ENCODE peak calls at places on chromosomes 5 and 9, in four cellular contexts. One of them, this sample, is unnamed.

GRCh38 chr5:148179234-148179824 is 11.0 kb downstream of the SPINK14 start:
- DNase-seq in HepG2: peak
- DNase-seq in GM12878: peak
- DNase-seq in HEK293T: peak
- DNase-seq in this sample: peak

GRCh38 chr5:154653764-154654483 is 101.3 kb upstream of the LARP1 start:
- DNase-seq in HepG2: no peak
- DNase-seq in GM12878: no peak
- DNase-seq in HEK293T: no peak
- DNase-seq in this sample: peak

GRCh38 chr5:53206562-53206961 is 97.0 kb upstream of the MOCS2 start:
- DNase-seq in HepG2: no peak
- DNase-seq in GM12878: no peak
- DNase-seq in HEK293T: no peak
- DNase-seq in this sample: no peak

GRCh38 chr5:149719666-149720065 is 10.4 kb upstream of the PPARGC1B start:
- DNase-seq in HepG2: no peak
- DNase-seq in GM12878: no peak
- DNase-seq in HEK293T: no peak
- DNase-seq in this sample: no peak

GRCh38 chr5:160287378-160288051 is 24.8 kb downstream of the CCNJL start:
- DNase-seq in HepG2: peak
- DNase-seq in GM12878: no peak
- DNase-seq in HEK293T: no peak
- DNase-seq in this sample: no peak

GRCh38 chr5:122152266-122152900 is 23.0 kb downstream of the ZNF474 start:
- DNase-seq in HepG2: no peak
- DNase-seq in GM12878: no peak
- DNase-seq in HEK293T: no peak
- DNase-seq in this sample: no peak

GRCh38 chr9:125844611-125845010 is 97.4 kb downstream of the PBX3 start:
- DNase-seq in HepG2: no peak
- DNase-seq in GM12878: no peak
- DNase-seq in HEK293T: no peak
- DNase-seq in this sample: no peak

GRCh38 chr5:115813719-115814118 is 2.7 kb downstream of the CDO1 start:
- DNase-seq in HepG2: no peak
- DNase-seq in GM12878: no peak
- DNase-seq in HEK293T: no peak
- DNase-seq in this sample: no peak

GRCh38 chr9:17137576-17137975 is 2.7 kb downstream of the CNTLN start:
- DNase-seq in HepG2: no peak
- DNase-seq in GM12878: no peak
- DNase-seq in HEK293T: no peak
- DNase-seq in this sample: no peak

GRCh38 chr5:160312139-160312959 is at the start of gene CCNJL:
- DNase-seq in HepG2: peak
- DNase-seq in GM12878: no peak
- DNase-seq in HEK293T: peak
- DNase-seq in this sample: peak

GRCh38 chr9:4630836-4631235 is 31.3 kb upstream of the PLPP6 start:
- DNase-seq in HepG2: no peak
- DNase-seq in GM12878: no peak
- DNase-seq in HEK293T: no peak
- DNase-seq in this sample: no peak

GRCh38 chr5:75567710-75568109 is 43.5 kb upstream of the ANKDD1B start:
- DNase-seq in HepG2: no peak
- DNase-seq in GM12878: peak
- DNase-seq in HEK293T: no peak
- DNase-seq in this sample: peak

GRCh38 chr5:138685052-138685755 is 68.0 kb upstream of the CTNNA1 start:
- DNase-seq in HepG2: no peak
- DNase-seq in GM12878: no peak
- DNase-seq in HEK293T: no peak
- DNase-seq in this sample: no peak

GRCh38 chr5:67115804-67116203 is 80.8 kb downstream of the CD180 start:
- DNase-seq in HepG2: peak
- DNase-seq in GM12878: no peak
- DNase-seq in HEK293T: no peak
- DNase-seq in this sample: no peak

GRCh38 chr9:99466104-99466503 is 244.0 kb downstream of the SEC61B start:
- DNase-seq in HepG2: no peak
- DNase-seq in GM12878: no peak
- DNase-seq in HEK293T: no peak
- DNase-seq in this sample: no peak

GRCh38 chr5:176857514-176858273 is 41.5 kb downstream of the HK3 start:
- DNase-seq in HepG2: no peak
- DNase-seq in GM12878: no peak
- DNase-seq in HEK293T: no peak
- DNase-seq in this sample: no peak

GRCh38 chr5:170420809-170421412 is 31.7 kb upstream of the KCNMB1 start:
- DNase-seq in HepG2: peak
- DNase-seq in GM12878: no peak
- DNase-seq in HEK293T: peak
- DNase-seq in this sample: peak

GRCh38 chr5:178569485-178569884 is 20.7 kb downstream of the COL23A1 start:
- DNase-seq in HepG2: no peak
- DNase-seq in GM12878: no peak
- DNase-seq in HEK293T: no peak
- DNase-seq in this sample: no peak

GRCh38 chr5:83718195-83718825 is 2.3 kb downstream of the HAPLN1 start:
- DNase-seq in HepG2: peak
- DNase-seq in GM12878: no peak
- DNase-seq in HEK293T: peak
- DNase-seq in this sample: peak

GRCh38 chr9:1273859-1274258 is 223.7 kb downstream of the DMRT2 start:
- DNase-seq in HepG2: no peak
- DNase-seq in GM12878: no peak
- DNase-seq in HEK293T: no peak
- DNase-seq in this sample: no peak

GRCh38 chr9:114224247-114224610 is 68.9 kb downstream of the COL27A1 start:
- DNase-seq in HepG2: peak
- DNase-seq in GM12878: no peak
- DNase-seq in HEK293T: no peak
- DNase-seq in this sample: no peak

GRCh38 chr5:60436518-60436917 is 263.4 kb downstream of the DEPDC1B start:
- DNase-seq in HepG2: no peak
- DNase-seq in GM12878: peak
- DNase-seq in HEK293T: no peak
- DNase-seq in this sample: no peak

GRCh38 chr9:110942522-110942921 is 95.7 kb downstream of the LPAR1 start:
- DNase-seq in HepG2: no peak
- DNase-seq in GM12878: no peak
- DNase-seq in HEK293T: no peak
- DNase-seq in this sample: no peak

GRCh38 chr9:21591221-21592062 is 109.3 kb upstream of the IFNE start:
- DNase-seq in HepG2: peak
- DNase-seq in GM12878: no peak
- DNase-seq in HEK293T: peak
- DNase-seq in this sample: no peak

GRCh38 chr5:5688194-5688924 is 265.9 kb downstream of the ICE1 start:
- DNase-seq in HepG2: no peak
- DNase-seq in GM12878: no peak
- DNase-seq in HEK293T: no peak
- DNase-seq in this sample: no peak

GRCh38 chr9:33202552-33203300 is 35.6 kb upstream of the B4GALT1 start:
- DNase-seq in HepG2: no peak
- DNase-seq in GM12878: peak
- DNase-seq in HEK293T: no peak
- DNase-seq in this sample: no peak

GRCh38 chr9:71748280-71748743 is 20.0 kb downstream of the CEMIP2 start:
- DNase-seq in HepG2: no peak
- DNase-seq in GM12878: no peak
- DNase-seq in HEK293T: no peak
- DNase-seq in this sample: no peak

GRCh38 chr9:69583641-69584234 is 88.4 kb downstream of the APBA1 start:
- DNase-seq in HepG2: no peak
- DNase-seq in GM12878: no peak
- DNase-seq in HEK293T: no peak
- DNase-seq in this sample: no peak

GRCh38 chr9:1722404-1722803 is 292.7 kb upstream of the SMARCA2 start:
- DNase-seq in HepG2: no peak
- DNase-seq in GM12878: no peak
- DNase-seq in HEK293T: no peak
- DNase-seq in this sample: no peak

GRCh38 chr5:141778211-141778610 is 96.2 kb upstream of the ARAP3 start:
- DNase-seq in HepG2: no peak
- DNase-seq in GM12878: no peak
- DNase-seq in HEK293T: peak
- DNase-seq in this sample: no peak

GRCh38 chr9:7879551-7880245 is 80.1 kb upstream of the DMAC1 start:
- DNase-seq in HepG2: no peak
- DNase-seq in GM12878: no peak
- DNase-seq in HEK293T: no peak
- DNase-seq in this sample: no peak

GRCh38 chr9:34611251-34611810 is 566 bp downstream of the RPP25L start:
- DNase-seq in HepG2: no peak
- DNase-seq in GM12878: no peak
- DNase-seq in HEK293T: no peak
- DNase-seq in this sample: no peak
- TF ChIP-seq FOXK2 in HepG2: no peak
- TF ChIP-seq FOXK2 in GM12878: no peak
- TF ChIP-seq FOXK2 in HEK293T: no peak
- TF ChIP-seq FOXK2 in this sample: no peak

GRCh38 chr5:72465601-72466563 is 41.3 kb downstream of the ZNF366 start:
- DNase-seq in HepG2: no peak
- DNase-seq in GM12878: peak
- DNase-seq in HEK293T: no peak
- DNase-seq in this sample: no peak
- TF ChIP-seq FOXK2 in HepG2: no peak
- TF ChIP-seq FOXK2 in GM12878: no peak
- TF ChIP-seq FOXK2 in HEK293T: no peak
- TF ChIP-seq FOXK2 in this sample: no peak

GRCh38 chr9:82153032-82153431 is 164.5 kb downstream of the SPATA31D1 start:
- DNase-seq in HepG2: no peak
- DNase-seq in GM12878: no peak
- DNase-seq in HEK293T: no peak
- DNase-seq in this sample: no peak

GRCh38 chr9:82149647-82150046 is 161.1 kb downstream of the SPATA31D1 start:
- DNase-seq in HepG2: no peak
- DNase-seq in GM12878: no peak
- DNase-seq in HEK293T: no peak
- DNase-seq in this sample: no peak

GRCh38 chr9:82152181-82152580 is 163.6 kb downstream of the SPATA31D1 start:
- DNase-seq in HepG2: no peak
- DNase-seq in GM12878: no peak
- DNase-seq in HEK293T: no peak
- DNase-seq in this sample: no peak

GRCh38 chr9:82147798-82148440 is 159.3 kb downstream of the SPATA31D1 start:
- DNase-seq in HepG2: no peak
- DNase-seq in GM12878: no peak
- DNase-seq in HEK293T: no peak
- DNase-seq in this sample: no peak

DNA sequence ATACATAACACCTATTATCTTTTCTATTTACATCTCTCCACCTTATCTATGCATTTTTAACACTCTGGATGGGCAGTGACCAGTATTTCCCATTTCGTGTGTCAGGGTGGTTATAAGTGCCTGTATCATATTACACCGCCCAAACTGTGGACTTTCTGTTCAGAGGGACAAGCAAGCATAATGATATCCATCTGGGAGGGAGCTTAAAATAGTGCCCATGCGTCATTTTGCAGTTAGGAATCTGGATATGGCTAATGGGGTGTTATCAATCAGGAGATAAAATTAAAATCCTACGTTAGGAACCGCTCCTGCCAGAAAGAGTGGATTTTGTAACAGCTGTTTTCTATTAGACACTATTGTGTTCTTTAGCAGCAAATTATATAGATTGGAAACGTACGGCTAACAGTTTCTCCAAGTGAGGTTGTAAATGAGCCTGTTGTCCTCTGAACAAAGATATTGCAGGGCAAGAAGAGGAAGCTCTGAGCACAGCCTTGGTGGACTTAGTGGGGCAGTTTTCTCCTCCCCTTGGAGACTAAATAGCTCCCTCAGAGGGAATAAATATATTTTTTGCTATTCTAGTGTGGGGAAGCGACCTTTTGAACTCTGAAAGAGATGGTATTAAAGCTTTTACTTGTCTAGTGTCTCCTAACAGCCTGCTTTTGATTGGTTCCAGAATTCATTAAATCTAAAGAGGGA is 160.4 kb downstream of the SPATA31D1 start:
- DNase-seq in HepG2: no peak
- DNase-seq in GM12878: no peak
- DNase-seq in HEK293T: peak
- DNase-seq in this sample: no peak
- TF ChIP-seq FOXK2 in HepG2: no peak
- TF ChIP-seq FOXK2 in GM12878: no peak
- TF ChIP-seq FOXK2 in HEK293T: no peak
- TF ChIP-seq FOXK2 in this sample: no peak

GRCh38 chr5:77170-77501 is 14.8 kb upstream of the PLEKHG4B start:
- DNase-seq in HepG2: no peak
- DNase-seq in GM12878: no peak
- DNase-seq in HEK293T: no peak
- DNase-seq in this sample: no peak

GRCh38 chr5:77546-77945 is 14.4 kb upstream of the PLEKHG4B start:
- DNase-seq in HepG2: no peak
- DNase-seq in GM12878: no peak
- DNase-seq in HEK293T: no peak
- DNase-seq in this sample: peak

GRCh38 chr5:78805-79149 is 13.2 kb upstream of the PLEKHG4B start:
- DNase-seq in HepG2: no peak
- DNase-seq in GM12878: no peak
- DNase-seq in HEK293T: no peak
- DNase-seq in this sample: no peak

GRCh38 chr5:79263-79662 is 12.7 kb upstream of the PLEKHG4B start:
- DNase-seq in HepG2: no peak
- DNase-seq in GM12878: no peak
- DNase-seq in HEK293T: no peak
- DNase-seq in this sample: no peak

GRCh38 chr5:77957-78804 is 13.8 kb upstream of the PLEKHG4B start:
- DNase-seq in HepG2: peak
- DNase-seq in GM12878: no peak
- DNase-seq in HEK293T: no peak
- DNase-seq in this sample: peak
- TF ChIP-seq FOXK2 in HepG2: no peak
- TF ChIP-seq FOXK2 in GM12878: no peak
- TF ChIP-seq FOXK2 in HEK293T: no peak
- TF ChIP-seq FOXK2 in this sample: no peak

GRCh38 chr5:120769291-120769872 is 305.3 kb downstream of the PRR16 start:
- DNase-seq in HepG2: no peak
- DNase-seq in GM12878: no peak
- DNase-seq in HEK293T: no peak
- DNase-seq in this sample: no peak
- TF ChIP-seq FOXK2 in HepG2: no peak
- TF ChIP-seq FOXK2 in GM12878: no peak
- TF ChIP-seq FOXK2 in HEK293T: no peak
- TF ChIP-seq FOXK2 in this sample: no peak

GRCh38 chr9:90872835-90873294 is 71.2 kb downstream of the SYK start:
- DNase-seq in HepG2: no peak
- DNase-seq in GM12878: no peak
- DNase-seq in HEK293T: no peak
- DNase-seq in this sample: no peak
- TF ChIP-seq FOXK2 in HepG2: no peak
- TF ChIP-seq FOXK2 in GM12878: no peak
- TF ChIP-seq FOXK2 in HEK293T: no peak
- TF ChIP-seq FOXK2 in this sample: no peak

GRCh38 chr9:136802321-136802720 is 5.4 kb upstream of the RABL6 start:
- DNase-seq in HepG2: no peak
- DNase-seq in GM12878: no peak
- DNase-seq in HEK293T: no peak
- DNase-seq in this sample: no peak
- TF ChIP-seq FOXK2 in HepG2: no peak
- TF ChIP-seq FOXK2 in GM12878: no peak
- TF ChIP-seq FOXK2 in HEK293T: no peak
- TF ChIP-seq FOXK2 in this sample: no peak

GRCh38 chr5:172637122-172637580 is 3.9 kb upstream of the NEURL1B start:
- DNase-seq in HepG2: no peak
- DNase-seq in GM12878: no peak
- DNase-seq in HEK293T: no peak
- DNase-seq in this sample: no peak
- TF ChIP-seq FOXK2 in HepG2: no peak
- TF ChIP-seq FOXK2 in GM12878: no peak
- TF ChIP-seq FOXK2 in HEK293T: no peak
- TF ChIP-seq FOXK2 in this sample: no peak

This sample was measured in K562.